ENCODE peak calls at places on chromosomes 7 and 10, in ten cellular contexts. O, T, L, Y, K, X, Z, S, D and N are unnamed samples. For H3K4me1, the result is how much of the 10 kb centered on the place peaks cover.

GRCh38 chr7:28419717-28420116 is 7.4 kb downstream of the CREB5 start:
- DNase-seq in L (no peak), Z (no peak), S (no peak), O (no peak), X (no peak), Y (peak), K (no peak), D (no peak), T (no peak), N (no peak)

GRCh38 chr10:3045471-3046209 is 21.7 kb upstream of the PFKP start:
- DNase-seq in K (peak), T (no peak), S (peak), D (peak), Y (peak), O (peak), L (peak), X (no peak), Z (peak), N (no peak)

GRCh38 chr10:132065491-132066105 is at the start of gene JAKMIP3:
- DNase-seq in X (no peak), Z (peak), O (peak), T (peak), Y (peak), S (peak), L (peak), D (peak), K (peak), N (peak)

GRCh38 chr10:89022734-89023133 is 32.1 kb downstream of the FAS start:
- DNase-seq in X (no peak), D (no peak), K (no peak), O (no peak), Z (no peak), Y (no peak), S (no peak), L (no peak), T (no peak), N (no peak)

GRCh38 chr7:139619367-139619657 is 95.8 kb downstream of the CLEC2L start:
- DNase-seq in D (no peak), S (no peak), K (no peak), T (no peak), O (no peak), L (no peak), X (no peak), Z (no peak), Y (peak), N (no peak)

GRCh38 chr7:37660614-37661013 is 23.0 kb upstream of the GPR141 start:
- DNase-seq in S (no peak), T (no peak), Z (no peak), X (no peak), K (no peak), O (no peak), D (no peak), L (no peak), Y (no peak), N (no peak)

GRCh38 chr7:3605222-3605621 is 304.2 kb downstream of the SDK1 start:
- DNase-seq in X (no peak), O (no peak), S (no peak), K (no peak), T (peak), Y (peak), Z (no peak), D (no peak), L (no peak), N (no peak)

GRCh38 chr7:17706734-17707133 is 233.6 kb downstream of the SNX13 start:
- DNase-seq in K (peak), L (peak), Y (peak), Z (peak), S (no peak), O (peak), X (peak), T (peak), D (peak), N (peak)

GRCh38 chr10:125235093-125236069 is 75.0 kb upstream of the CTBP2 start:
- DNase-seq in X (no peak), O (no peak), S (no peak), Z (no peak), L (no peak), T (no peak), Y (no peak), D (no peak), K (peak), N (no peak)

GRCh38 chr7:105229641-105230040 is 159.1 kb downstream of the SRPK2 start:
- DNase-seq in D (no peak), Y (no peak), L (no peak), T (no peak), K (no peak), Z (no peak), S (no peak), O (no peak), X (no peak), N (no peak)

GRCh38 chr7:156099085-156099484 is 286.8 kb upstream of the SHH start:
- DNase-seq in T (no peak), K (peak), L (no peak), X (no peak), D (no peak), Z (no peak), Y (no peak), S (no peak), O (no peak), N (no peak)

GRCh38 chr10:114504769-114505579 is 100.7 kb upstream of the AFAP1L2 start:
- DNase-seq in D (peak), Y (peak), T (no peak), O (no peak), S (no peak), K (no peak), Z (no peak), L (no peak), X (no peak), N (no peak)

GRCh38 chr10:26557641-26558014 is 119.5 kb downstream of the APBB1IP start:
- DNase-seq in X (no peak), S (no peak), Y (peak), Z (no peak), K (no peak), L (no peak), O (no peak), D (no peak), T (no peak), N (no peak)

GRCh38 chr10:102602272-102603045 is 41.8 kb upstream of the TRIM8 start:
- DNase-seq in S (peak), X (no peak), K (no peak), D (no peak), T (no peak), Z (no peak), Y (no peak), O (no peak), L (no peak), N (no peak)

GRCh38 chr10:74963549-74963948 is 137.1 kb downstream of the KAT6B start:
- DNase-seq in K (no peak), Z (no peak), Y (no peak), T (no peak), X (no peak), O (no peak), D (no peak), S (no peak), L (no peak), N (no peak)

GRCh38 chr7:105521027-105521730 is 892 bp downstream of the PUS7 start:
- DNase-seq in T (no peak), X (peak), D (peak), S (peak), L (peak), K (peak), Z (peak), O (peak), Y (peak), N (peak)

GRCh38 chr10:28241766-28242399 is 61.0 kb downstream of the MPP7 start:
- DNase-seq in L (peak), S (no peak), X (peak), K (no peak), D (peak), O (peak), Z (peak), T (peak), Y (peak), N (peak)

GRCh38 chr7:157044151-157044687 is 33.8 kb upstream of the MNX1 start:
- DNase-seq in D (no peak), L (no peak), S (no peak), Z (no peak), X (no peak), O (no peak), K (no peak), Y (no peak), T (no peak), N (no peak)

GRCh38 chr10:127345231-127345965 is 149.0 kb upstream of the INSYN2A start:
- DNase-seq in D (no peak), L (no peak), K (no peak), O (peak), Z (no peak), Y (no peak), T (no peak), X (no peak), S (no peak), N (no peak)

GRCh38 chr7:116805100-116805544 is 57.3 kb upstream of the CAPZA2 start:
- DNase-seq in S (peak), D (peak), K (no peak), L (no peak), T (no peak), X (no peak), Y (no peak), O (no peak), Z (peak), N (no peak)

GRCh38 chr10:129963076-129963830 is 821 bp downstream of the EBF3 start:
- DNase-seq in O (peak), Z (no peak), D (no peak), S (peak), X (no peak), T (no peak), K (peak), L (peak), Y (no peak), N (no peak)

GRCh38 chr10:104327745-104328635 is 10.3 kb downstream of the ITPRIP start:
- DNase-seq in Y (peak), T (no peak), X (no peak), S (no peak), D (peak), Z (peak), L (no peak), O (peak), K (peak), N (peak)

GRCh38 chr10:105287970-105288369 is 646.9 kb downstream of the SORCS3 start:
- DNase-seq in T (no peak), X (no peak), Z (no peak), O (no peak), D (no peak), K (no peak), Y (no peak), S (no peak), L (no peak), N (no peak)

GRCh38 chr10:100993986-100994708 is 5.5 kb upstream of the LZTS2 start:
- DNase-seq in S (no peak), T (no peak), Y (peak), K (peak), X (no peak), Z (no peak), L (no peak), D (no peak), O (peak), N (peak)

GRCh38 chr7:30470783-30471182 is 7.8 kb downstream of the NOD1 start:
- DNase-seq in L (no peak), K (no peak), O (no peak), Z (peak), T (no peak), S (no peak), D (no peak), Y (peak), X (no peak), N (no peak)

GRCh38 chr7:157471259-157472125 is 134.7 kb downstream of the DNAJB6 start:
- DNase-seq in K (peak), Z (no peak), L (no peak), S (no peak), Y (no peak), O (no peak), T (no peak), D (no peak), X (peak), N (no peak)

GRCh38 chr10:119401671-119402395 is 140.7 kb downstream of the RGS10 start:
- DNase-seq in X (no peak), T (peak), L (no peak), Z (peak), S (peak), O (peak), D (peak), Y (peak), K (no peak), N (no peak)

GRCh38 chr10:119398996-119399395 is 143.5 kb downstream of the RGS10 start:
- DNase-seq in T (no peak), L (no peak), K (no peak), Y (no peak), S (peak), O (no peak), D (no peak), X (no peak), Z (no peak), N (no peak)

GRCh38 chr10:119396709-119397071 is 145.8 kb downstream of the RGS10 start:
- DNase-seq in Y (no peak), X (no peak), D (no peak), S (no peak), L (no peak), O (no peak), T (no peak), Z (no peak), K (no peak), N (no peak)

GRCh38 chr10:119397416-119397815 is 145.1 kb downstream of the RGS10 start:
- DNase-seq in Y (no peak), K (no peak), X (no peak), Z (no peak), T (no peak), D (no peak), O (no peak), L (no peak), S (no peak), N (no peak)

DNA sequence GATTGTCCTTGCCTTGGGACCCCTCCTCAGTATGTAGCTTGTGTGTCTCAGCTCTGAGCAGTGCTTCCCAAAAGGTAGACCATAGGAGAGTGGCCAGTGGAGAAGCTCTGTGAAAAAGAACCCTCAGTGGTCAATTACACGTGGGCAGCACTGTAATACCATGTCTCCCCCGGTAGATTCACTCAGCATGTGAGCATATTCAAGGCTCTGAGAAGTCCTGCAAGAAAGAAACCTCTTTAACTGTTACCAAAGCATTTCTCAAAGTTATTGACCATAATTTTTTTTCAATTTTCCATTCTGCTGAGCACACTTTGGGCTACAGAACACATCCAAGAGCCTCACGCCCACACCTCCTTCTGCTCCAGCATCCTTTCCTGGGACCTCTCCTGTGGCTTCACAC is 143.1 kb downstream of the RGS10 start:
- DNase-seq in X (no peak), L (no peak), Z (no peak), S (no peak), T (no peak), O (no peak), K (no peak), D (no peak), Y (no peak), N (no peak)
- H3K4me1 ChIP-seq in X (under half), L (under half), Z (under half), S (under half), T (under half), O (under half), K (under half), D (under half), Y (under half), N (under half)

GRCh38 chr7:141976524-141977245 is 3.1 kb upstream of the TAS2R38 start:
- DNase-seq in T (no peak), O (no peak), D (no peak), Z (no peak), S (no peak), Y (no peak), L (no peak), K (no peak), X (no peak), N (no peak)

GRCh38 chr7:141974831-141975230 is 1.3 kb upstream of the TAS2R38 start:
- DNase-seq in L (no peak), S (no peak), Z (no peak), D (peak), Y (peak), T (no peak), X (no peak), O (peak), K (peak), N (no peak)

GRCh38 chr7:141975806-141976523 is 2.4 kb upstream of the TAS2R38 start:
- DNase-seq in D (peak), S (peak), K (peak), Z (peak), X (peak), L (peak), Y (peak), T (peak), O (peak), N (peak)

GRCh38 chr7:141978351-141978750 is 4.8 kb upstream of the TAS2R38 start:
- DNase-seq in L (no peak), D (no peak), K (no peak), X (no peak), Z (no peak), Y (no peak), O (no peak), S (no peak), T (no peak), N (no peak)

GRCh38 chr7:141979611-141980010 is 6.0 kb upstream of the TAS2R38 start:
- DNase-seq in K (no peak), L (no peak), S (no peak), X (no peak), D (no peak), T (no peak), Z (no peak), O (no peak), Y (no peak), N (no peak)
- H3K4me1 ChIP-seq in K (under half), L (under half), S (under half), X (under half), D (under half), T (under half), Z (under half), O (under half), Y (under half), N (under half)

DNA sequence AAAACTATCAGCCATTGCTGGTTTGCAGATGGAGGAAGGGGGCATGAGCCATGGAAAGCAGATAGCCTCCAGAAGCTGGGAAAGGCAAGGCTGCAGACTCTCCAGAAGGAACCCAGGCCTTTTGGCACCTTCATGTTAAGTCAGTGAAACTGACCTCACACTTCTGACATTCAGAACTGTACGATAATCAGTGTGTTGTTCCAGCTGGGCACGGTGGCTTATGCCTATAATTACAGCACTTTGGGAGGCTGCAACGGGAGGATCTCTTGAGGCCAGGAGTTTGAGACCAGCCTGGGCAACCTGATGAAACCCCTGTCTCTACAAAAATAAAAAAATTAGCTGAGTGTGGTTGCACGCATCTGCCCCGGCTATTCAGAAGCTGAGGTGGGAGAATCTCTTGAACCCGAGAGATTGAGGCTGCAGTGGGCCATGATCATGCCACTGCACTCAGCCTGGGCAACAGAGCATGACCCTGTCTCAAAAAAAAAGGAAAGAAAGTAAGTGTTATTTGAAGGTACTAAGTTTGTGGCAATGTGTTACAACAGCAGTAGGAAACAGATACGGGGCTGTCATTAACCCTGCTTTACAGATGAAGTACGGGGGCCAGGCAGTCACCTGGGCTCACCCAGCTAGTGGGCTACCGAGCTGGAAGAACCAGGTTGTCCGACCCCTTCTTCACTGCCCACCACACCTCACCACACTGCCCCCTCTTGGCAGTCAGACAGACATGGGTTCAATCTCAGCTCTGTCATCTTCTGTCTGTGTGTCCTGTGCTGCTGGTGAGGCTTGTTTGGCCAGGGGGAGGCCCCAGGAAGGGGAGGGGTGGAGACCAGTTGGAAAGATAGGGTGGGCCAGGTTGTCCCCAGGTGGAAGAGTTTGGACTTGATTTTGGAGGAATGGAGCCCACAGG is 18.3 kb downstream of the CHST3 start:
- DNase-seq in O (peak), Z (no peak), X (no peak), D (no peak), L (no peak), T (no peak), S (no peak), K (no peak), Y (no peak), N (no peak)
- H3K4me1 ChIP-seq in O (under half), Z (half or more), X (under half), D (half or more), L (under half), T (half or more), S (half or more), K (under half), Y (under half), N (under half)

DNA sequence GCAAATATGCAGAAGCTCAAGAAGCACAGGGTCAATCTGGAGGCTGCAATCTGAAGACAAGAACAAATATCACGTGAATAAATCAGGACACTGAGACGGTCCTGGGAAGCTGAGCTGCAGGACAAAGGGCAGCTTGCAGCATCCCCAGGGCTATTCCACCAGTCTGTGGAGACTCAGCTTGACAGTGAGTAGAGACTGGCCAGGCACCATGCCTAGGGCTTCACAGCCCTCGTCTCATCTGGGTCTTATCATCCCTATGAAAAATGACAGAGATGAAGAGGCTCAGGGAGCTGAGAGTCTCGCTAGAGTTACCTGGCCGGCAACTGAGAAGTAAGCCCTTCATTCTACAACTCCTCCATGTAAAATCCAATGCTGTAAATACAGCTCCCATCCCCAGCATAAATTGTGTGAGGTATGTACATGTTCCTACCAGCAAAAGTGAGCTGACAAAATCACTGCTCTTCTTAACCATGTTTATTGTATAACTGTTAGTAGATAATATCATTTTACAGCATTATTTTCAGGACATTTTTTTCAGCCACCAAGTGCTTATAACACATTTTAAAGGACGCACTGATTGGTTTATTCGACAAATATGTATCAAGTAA is 186.6 kb upstream of the IGFBP3 start:
- DNase-seq in K (no peak), D (no peak), Y (no peak), L (no peak), X (no peak), S (no peak), O (no peak), T (no peak), Z (no peak), N (no peak)
- H3K4me1 ChIP-seq in K (under half), D (under half), Y (under half), L (under half), X (under half), S (under half), O (under half), T (under half), Z (under half), N (under half)

GRCh38 chr10:76918106-76918505 is 719.5 kb downstream of the KCNMA1 start:
- DNase-seq in O (no peak), L (no peak), X (no peak), D (no peak), Y (no peak), K (no peak), S (no peak), Z (no peak), T (no peak), N (no peak)

GRCh38 chr10:76917071-76917470 is 720.5 kb downstream of the KCNMA1 start:
- DNase-seq in Z (no peak), Y (no peak), S (no peak), O (no peak), D (no peak), X (no peak), K (no peak), T (no peak), L (no peak), N (no peak)

GRCh38 chr10:76922666-76923065 is 714.9 kb downstream of the KCNMA1 start:
- DNase-seq in S (no peak), L (no peak), D (no peak), Z (no peak), O (no peak), T (no peak), Y (no peak), K (no peak), X (no peak), N (no peak)

GRCh38 chr10:76916536-76916935 is 721.1 kb downstream of the KCNMA1 start:
- DNase-seq in D (no peak), Y (peak), Z (no peak), X (no peak), T (no peak), K (no peak), O (no peak), S (no peak), L (no peak), N (no peak)

GRCh38 chr10:76920581-76920980 is 717.0 kb downstream of the KCNMA1 start:
- DNase-seq in Z (no peak), K (no peak), D (no peak), Y (no peak), S (no peak), O (no peak), L (no peak), X (no peak), T (no peak), N (no peak)
- H3K4me1 ChIP-seq in Z (under half), K (under half), D (under half), Y (under half), S (under half), O (under half), L (under half), X (under half), T (under half), N (under half)